ENCODE peak calls at places on chromosome 5, in ten cellular contexts. F, S, G, J, C, O, L, K, A and Z are unnamed samples.

GRCh38 chr5:11415751-11416150 is 488.5 kb downstream of the CTNND2 start:
- DNase-seq in F (no peak), S (no peak), G (no peak), J (no peak), C (no peak), O (no peak), L (no peak), K (no peak), A (no peak), Z (no peak)

GRCh38 chr5:77186990-77187389 is 23.5 kb upstream of the PDE8B start:
- DNase-seq in F (no peak), S (no peak), G (no peak), J (no peak), C (no peak), O (no peak), L (no peak), K (no peak), A (no peak), Z (no peak)

GRCh38 chr5:147882586-147883313 is 4.2 kb downstream of the SCGB3A2 start:
- DNase-seq in F (no peak), S (no peak), G (no peak), J (no peak), C (no peak), O (no peak), L (no peak), K (no peak), A (no peak), Z (no peak)

GRCh38 chr5:386432-387341 is 56.3 kb upstream of the EXOC3 start:
- DNase-seq in F (no peak), S (no peak), G (no peak), J (no peak), C (no peak), O (no peak), L (peak), K (no peak), A (no peak), Z (no peak)

GRCh38 chr5:145987871-145988270 is 51.5 kb downstream of the SH3RF2 start:
- DNase-seq in F (no peak), S (no peak), G (no peak), J (no peak), C (no peak), O (no peak), L (no peak), K (no peak), A (no peak), Z (no peak)

GRCh38 chr5:74995931-74996330 is 56.4 kb downstream of the GCNT4 start:
- DNase-seq in F (no peak), S (no peak), G (no peak), J (no peak), C (no peak), O (no peak), L (no peak), K (no peak), A (no peak), Z (no peak)

GRCh38 chr5:123670981-123671557 is 159.1 kb downstream of the CSNK1G3 start:
- DNase-seq in F (peak), S (peak), G (no peak), J (peak), C (peak), O (no peak), L (no peak), K (no peak), A (peak), Z (peak)

GRCh38 chr5:19247302-19247701 is 740.7 kb downstream of the CDH18 start:
- DNase-seq in F (no peak), S (no peak), G (no peak), J (no peak), C (no peak), O (no peak), L (no peak), K (no peak), A (no peak), Z (no peak)

GRCh38 chr5:2205185-2205585 is 322.5 kb upstream of the IRX4 start:
- DNase-seq in F (no peak), S (no peak), G (no peak), J (peak), C (no peak), O (no peak), L (no peak), K (no peak), A (no peak), Z (no peak)

GRCh38 chr5:816176-816575 is 31.6 kb upstream of the ZDHHC11B start:
- DNase-seq in F (no peak), S (no peak), G (no peak), J (no peak), C (no peak), O (no peak), L (no peak), K (no peak), A (no peak), Z (no peak)

GRCh38 chr5:151063136-151063544 is 17.7 kb downstream of the TNIP1 start:
- DNase-seq in F (no peak), S (peak), G (no peak), J (no peak), C (no peak), O (no peak), L (no peak), K (peak), A (no peak), Z (no peak)

GRCh38 chr5:17400724-17401508 is 97.1 kb upstream of the TAF11L2 start:
- DNase-seq in F (no peak), S (no peak), G (no peak), J (no peak), C (no peak), O (no peak), L (no peak), K (peak), A (no peak), Z (no peak)
- TF ChIP-seq CTCF in F (no peak), S (no peak), G (no peak), J (no peak), C (no peak), O (no peak), L (no peak), K (no peak), A (no peak), Z (no peak)

GRCh38 chr5:159099049-159099760 is 511 bp downstream of the EBF1 start:
- DNase-seq in F (peak), S (peak), G (no peak), J (no peak), C (no peak), O (no peak), L (peak), K (peak), A (peak), Z (peak)
- H3K4me3 ChIP-seq in F (peak), S (peak), G (peak), J (peak), C (peak), O (peak), L (no peak), K (peak), A (peak), Z (peak)

GRCh38 chr5:34919077-34919476 is 3.6 kb downstream of the BRIX1 start:
- DNase-seq in F (no peak), S (no peak), G (no peak), J (no peak), C (no peak), O (no peak), L (no peak), K (no peak), A (no peak), Z (no peak)
- TF ChIP-seq CTCF in F (no peak), S (peak), G (no peak), J (no peak), C (peak), O (no peak), L (no peak), K (no peak), A (no peak), Z (peak)

DNA sequence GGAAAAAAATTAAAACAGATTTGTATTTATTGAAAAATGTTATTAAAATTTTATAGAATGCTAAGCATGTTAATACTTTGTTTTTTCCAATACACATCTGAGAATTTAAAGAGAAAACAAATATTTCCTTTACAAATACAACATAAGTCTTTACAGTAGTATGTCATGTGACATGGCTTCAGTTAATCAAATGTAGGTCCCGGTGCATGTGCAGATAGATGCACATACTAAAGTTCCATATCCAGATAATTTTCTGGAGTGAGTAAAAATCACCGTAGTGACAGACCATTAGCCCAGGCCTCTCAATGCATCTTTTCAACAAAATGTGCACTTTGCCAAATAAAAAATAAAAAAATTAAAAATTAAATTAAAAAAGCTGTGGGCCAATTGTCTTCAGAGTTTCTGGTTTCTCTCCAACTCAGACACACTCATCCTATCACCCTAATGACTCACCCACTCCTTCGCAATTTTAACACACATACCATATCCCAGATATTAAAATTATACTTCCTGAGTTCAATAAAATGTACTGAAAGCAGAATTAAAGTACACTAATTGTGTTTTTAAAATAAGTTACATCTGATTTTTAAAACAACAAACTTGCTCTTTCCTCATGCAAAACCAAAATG is 508.1 kb downstream of the NR2F1-AS1 start:
- DNase-seq in F (no peak), S (no peak), G (no peak), J (no peak), C (no peak), O (no peak), L (no peak), K (no peak), A (no peak), Z (no peak)
- H3K4me3 ChIP-seq in F (no peak), S (no peak), G (no peak), J (no peak), C (no peak), O (no peak), L (no peak), K (no peak), A (no peak), Z (no peak)

GRCh38 chr5:170273968-170274710 is 23.4 kb downstream of the LCP2 start:
- DNase-seq in F (no peak), S (peak), G (no peak), J (no peak), C (no peak), O (peak), L (no peak), K (no peak), A (peak), Z (no peak)
- TF ChIP-seq CTCF in F (peak), S (peak), G (no peak), J (no peak), C (no peak), O (no peak), L (no peak), K (no peak), A (peak), Z (peak)

GRCh38 chr5:139985290-139985689 is 57.8 kb downstream of the NRG2 start:
- DNase-seq in F (no peak), S (no peak), G (no peak), J (no peak), C (no peak), O (no peak), L (no peak), K (no peak), A (no peak), Z (no peak)
- H3K4me3 ChIP-seq in F (no peak), S (no peak), G (no peak), J (no peak), C (no peak), O (no peak), L (no peak), K (no peak), A (no peak), Z (no peak)